ENCODE peak calls at places on chromosomes 16 and 17, in eight cellular contexts. D is effector memory CD4-positive, alpha-beta T cell; P is A673; F is left ventricle myocardium inferior; V is IMR-90; T is GM23248; K is upper lobe of right lung; I is SK-N-SH. R is an unnamed sample.
A peak's percentile ranks its signal among the peaks of the same experiment; 100 is the strongest.

GRCh38 chr17:69506489-69506888 is 92.0 kb downstream of the MAP2K6 start:
- DNase-seq in D (no peak), P (peak; percentile 51), F (no peak), V (no peak), T (peak; percentile 8), K (no peak), I (no peak), R (no peak)

GRCh38 chr16:72428611-72429376 is 256.8 kb upstream of the PMFBP1 start:
- DNase-seq in D (no peak), P (peak; percentile 41), F (no peak), V (no peak), T (no peak), K (no peak), I (no peak), R (no peak)

GRCh38 chr17:17059301-17059890 is 17.1 kb downstream of the MPRIP start:
- DNase-seq in D (no peak), P (no peak), F (no peak), V (no peak), T (no peak), K (peak; percentile 28), I (no peak), R (no peak)

GRCh38 chr17:36888236-36888957 is 48.9 kb upstream of the LHX1 start:
- DNase-seq in D (no peak), P (no peak), F (no peak), V (no peak), T (no peak), K (no peak), I (no peak), R (no peak)

GRCh38 chr17:33992113-33992512 is 263.0 kb upstream of the CCL2 start:
- DNase-seq in D (no peak), P (no peak), F (no peak), V (no peak), T (no peak), K (no peak), I (no peak), R (no peak)

GRCh38 chr16:31568577-31569359 is 41.1 kb downstream of the AHSP start:
- DNase-seq in D (no peak), P (no peak), F (peak; percentile 16), V (no peak), T (peak; percentile 3), K (peak; percentile 83), I (peak; percentile 20), R (no peak)

GRCh38 chr16:2846511-2847310 is 11.3 kb downstream of the PRSS22 start:
- DNase-seq in D (no peak), P (no peak), F (no peak), V (peak; percentile 88), T (peak; percentile 81), K (no peak), I (no peak), R (no peak)

GRCh38 chr17:44878627-44879221 is 20.5 kb downstream of the EFTUD2 start:
- DNase-seq in D (no peak), P (peak; percentile 26), F (no peak), V (peak; percentile 38), T (peak; percentile 64), K (no peak), I (peak; percentile 47), R (no peak)

GRCh38 chr17:49725453-49725852 is 17.7 kb upstream of the SLC35B1 start:
- DNase-seq in D (no peak), P (no peak), F (no peak), V (no peak), T (no peak), K (no peak), I (no peak), R (no peak)

GRCh38 chr17:34533811-34534527 is 45.4 kb upstream of the TMEM132E start:
- DNase-seq in D (no peak), P (no peak), F (no peak), V (no peak), T (peak; percentile 6), K (no peak), I (no peak), R (no peak)

GRCh38 chr17:327971-328370 is 24.6 kb downstream of the RPH3AL start:
- DNase-seq in D (no peak), P (no peak), F (no peak), V (no peak), T (no peak), K (peak; percentile 48), I (no peak), R (no peak)

GRCh38 chr17:68319420-68320162 is 28.3 kb downstream of the ARSG start:
- DNase-seq in D (no peak), P (no peak), F (no peak), V (no peak), T (no peak), K (no peak), I (no peak), R (no peak)

GRCh38 chr17:77209330-77209748 is 68.6 kb downstream of the SEC14L1 start:
- DNase-seq in D (no peak), P (no peak), F (no peak), V (no peak), T (no peak), K (peak; percentile 27), I (no peak), R (no peak)

GRCh38 chr17:2795412-2796163 is 650 bp upstream of the RAP1GAP2 start:
- DNase-seq in D (no peak), P (no peak), F (no peak), V (no peak), T (no peak), K (no peak), I (no peak), R (no peak)

GRCh38 chr16:66441586-66442375 is 14.7 kb downstream of the BEAN1 start:
- DNase-seq in D (no peak), P (no peak), F (no peak), V (peak; percentile 44), T (peak; percentile 83), K (no peak), I (no peak), R (no peak)

GRCh38 chr16:84144301-84144858 is 597 bp downstream of the HSDL1 start:
- DNase-seq in D (peak; percentile 36), P (peak; percentile 35), F (peak; percentile 32), V (peak; percentile 5), T (peak; percentile 64), K (peak; percentile 76), I (peak; percentile 67), R (peak; percentile 11)

GRCh38 chr16:79600636-79601091 is at the start of gene MAF:
- DNase-seq in D (peak; percentile 93), P (peak; percentile 79), F (peak; percentile 89), V (peak; percentile 24), T (peak; percentile 68), K (peak; percentile 95), I (peak; percentile 69), R (peak; percentile 80)

GRCh38 chr17:17103160-17103559 is 60.9 kb downstream of the MPRIP start:
- DNase-seq in D (no peak), P (no peak), F (no peak), V (no peak), T (no peak), K (no peak), I (no peak), R (no peak)

GRCh38 chr16:67560827-67561342 is 1.4 kb upstream of the CTCF start:
- DNase-seq in D (no peak), P (no peak), F (no peak), V (no peak), T (peak; percentile 14), K (no peak), I (no peak), R (no peak)

GRCh38 chr16:58024347-58024672 is 1.2 kb upstream of the MMP15 start:
- DNase-seq in D (no peak), P (no peak), F (peak; percentile 19), V (no peak), T (no peak), K (no peak), I (no peak), R (no peak)

GRCh38 chr17:70407501-70407900 is 238.2 kb downstream of the KCNJ2 start:
- DNase-seq in D (no peak), P (no peak), F (no peak), V (peak; percentile 1), T (no peak), K (no peak), I (no peak), R (no peak)

GRCh38 chr17:42819939-42820535 is 4.0 kb downstream of the BECN1 start:
- DNase-seq in D (peak; percentile 39), P (peak; percentile 65), F (peak; percentile 40), V (peak; percentile 37), T (peak; percentile 82), K (peak; percentile 74), I (peak; percentile 70), R (peak; percentile 32)
- H3K27me3 ChIP-seq in D (no peaks in the 10 kb centered on the region), P (no peaks in the 10 kb centered on the region), F (no peaks in the 10 kb centered on the region), V (no peaks in the 10 kb centered on the region), T (no peaks in the 10 kb centered on the region), K (no peaks in the 10 kb centered on the region), I (no peaks in the 10 kb centered on the region), R (no peaks in the 10 kb centered on the region)

DNA sequence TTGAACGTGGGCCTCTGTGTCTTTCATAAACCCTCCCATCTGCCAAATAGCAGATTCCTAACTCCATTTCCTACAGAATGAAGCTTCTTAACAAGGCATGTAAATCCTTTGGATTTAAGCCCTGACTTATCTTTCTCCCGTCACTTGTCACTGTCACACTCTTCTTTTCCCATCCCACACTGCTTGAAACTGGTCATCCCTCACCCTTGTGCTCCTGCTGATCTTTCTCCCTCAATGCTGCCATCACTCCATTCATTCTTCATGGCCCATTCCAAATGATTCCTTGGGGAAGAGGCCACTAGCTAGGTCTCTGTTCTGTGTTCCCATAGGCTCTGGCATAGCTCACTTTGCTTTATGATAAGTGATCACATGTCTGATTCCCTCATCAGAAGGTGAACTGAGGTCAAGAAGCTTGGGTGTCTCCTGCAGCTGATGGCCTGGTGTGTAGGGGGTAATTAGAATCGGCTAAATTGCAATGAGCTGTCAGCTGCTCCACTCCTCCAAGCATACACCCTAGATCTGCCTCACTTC is 61.7 kb downstream of the PECAM1 start:
- DNase-seq in D (no peak), P (no peak), F (no peak), V (no peak), T (no peak), K (no peak), I (no peak), R (no peak)
- H3K27ac ChIP-seq in D (no peak overlapping the region), P (peak overlapping the region; percentile 3), F (peak overlapping the region; percentile 90), V (no peak overlapping the region), T (no peak overlapping the region), K (peak overlapping the region; percentile 86), I (no peak overlapping the region), R (no peak overlapping the region)

DNA sequence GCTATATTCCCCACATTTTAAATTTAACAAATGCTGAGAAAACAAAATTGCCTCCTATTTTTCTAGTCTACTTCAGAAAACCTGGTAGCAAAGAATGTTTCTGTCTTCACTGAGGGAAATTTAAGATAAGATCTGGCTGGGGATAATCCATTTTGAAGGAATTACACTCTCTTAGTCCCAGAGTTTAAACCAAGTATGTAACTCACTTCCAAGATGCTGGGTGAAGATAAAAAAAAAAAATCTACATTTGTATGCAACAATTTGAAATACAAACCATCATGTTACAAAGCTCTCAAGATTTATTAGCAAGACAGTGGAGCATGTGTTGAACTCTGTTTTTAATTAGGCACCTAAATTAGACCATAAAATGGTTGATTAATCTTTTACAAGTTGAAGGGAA is 5.7 kb downstream of the HS3ST3B1 start:
- DNase-seq in D (no peak), P (no peak), F (no peak), V (no peak), T (peak; percentile 26), K (no peak), I (no peak), R (no peak)
- H3K27me3 ChIP-seq in D (no peaks in the 10 kb centered on the region), P (peaks cover 81% of the 10 kb centered on the region), F (peaks cover 60% of the 10 kb centered on the region), V (no peaks in the 10 kb centered on the region), T (no peaks in the 10 kb centered on the region), K (peaks cover 64% of the 10 kb centered on the region), I (no peaks in the 10 kb centered on the region), R (no peaks in the 10 kb centered on the region)

DNA sequence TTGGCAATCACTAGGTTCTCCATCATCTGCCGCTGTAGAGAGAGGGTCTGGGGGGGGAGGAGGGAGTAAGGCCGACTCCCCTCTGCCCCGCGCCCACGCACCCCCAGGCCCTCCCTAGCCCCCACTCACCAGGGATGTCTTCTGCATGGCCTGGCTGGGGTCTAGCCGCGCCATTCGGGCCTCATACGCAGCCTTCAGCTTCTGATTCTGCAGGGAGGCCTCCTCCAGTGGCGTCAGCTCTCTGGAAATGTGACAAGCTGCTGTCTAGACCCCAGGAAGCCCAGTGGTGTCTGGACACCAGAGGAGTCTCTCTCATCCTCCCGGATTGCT is 8.3 kb downstream of the VPS9D1 start:
- DNase-seq in D (no peak), P (no peak), F (no peak), V (peak; percentile 28), T (peak; percentile 25), K (no peak), I (peak; percentile 58), R (no peak)
- H3K27ac ChIP-seq in D (no peak overlapping the region), P (peak overlapping the region; percentile 80), F (no peak overlapping the region), V (no peak overlapping the region), T (no peak overlapping the region), K (no peak overlapping the region), I (peak overlapping the region; percentile 51), R (no peak overlapping the region)